ENCODE peak calls at places on chromosomes 7 and 10, in ten cellular contexts. G is occipital lobe; Z is NAMALWA; W is effector CD8-positive, alpha-beta T cell; V is activated CD8-positive, alpha-beta memory T cell treated with anti-CD3 and anti-CD28 coated beads for 1 hour; A is mammary epithelial cell; D is astrocyte of the hippocampus; M is activated CD4-positive, alpha-beta T cell treated with anti-CD3 and anti-CD28 coated beads for 1 hour; J is skeletal muscle cell; R is ELF-1. Y is an unnamed sample.

GRCh38 chr10:43683451-43684197 is 34.9 kb upstream of the ZNF32 start:
- DNase-seq in G (no peak), Z (peak), W (no peak), V (no peak), A (no peak), D (no peak), M (no peak), J (no peak), R (peak), Y (no peak)

GRCh38 chr10:77259475-77259874 is 378.1 kb downstream of the KCNMA1 start:
- DNase-seq in G (no peak), Z (no peak), W (no peak), V (no peak), A (no peak), D (no peak), M (no peak), J (no peak), R (no peak), Y (no peak)

GRCh38 chr7:113100091-113100723 is 13.6 kb upstream of the GPR85 start:
- DNase-seq in G (no peak), Z (no peak), W (no peak), V (no peak), A (peak), D (peak), M (no peak), J (peak), R (no peak), Y (no peak)

GRCh38 chr7:57205000-57205399 is 72.8 kb upstream of the ZNF479 start:
- DNase-seq in G (no peak), Z (no peak), W (no peak), V (no peak), A (no peak), D (no peak), M (no peak), J (no peak), R (no peak), Y (no peak)

GRCh38 chr10:130340816-130341215 is 204.6 kb downstream of the GLRX3 start:
- DNase-seq in G (no peak), Z (no peak), W (no peak), V (no peak), A (no peak), D (no peak), M (no peak), J (no peak), R (no peak), Y (no peak)

GRCh38 chr7:98816925-98817710 is 52.7 kb downstream of the TMEM130 start:
- DNase-seq in G (no peak), Z (no peak), W (no peak), V (no peak), A (no peak), D (no peak), M (no peak), J (no peak), R (no peak), Y (no peak)

GRCh38 chr7:27961255-27961654 is 219.3 kb downstream of the JAZF1 start:
- DNase-seq in G (peak), Z (no peak), W (no peak), V (no peak), A (peak), D (peak), M (no peak), J (no peak), R (no peak), Y (no peak)

GRCh38 chr10:123687758-123688157 is 21.6 kb downstream of the GPR26 start:
- DNase-seq in G (no peak), Z (no peak), W (no peak), V (no peak), A (no peak), D (no peak), M (no peak), J (no peak), R (peak), Y (no peak)

GRCh38 chr7:51471199-51472016 is 154.8 kb upstream of the COBL start:
- DNase-seq in G (peak), Z (no peak), W (no peak), V (no peak), A (no peak), D (peak), M (no peak), J (no peak), R (peak), Y (peak)

GRCh38 chr7:44633254-44634186 is 27.1 kb downstream of the OGDH start:
- DNase-seq in G (peak), Z (peak), W (no peak), V (no peak), A (peak), D (peak), M (no peak), J (peak), R (no peak), Y (peak)

GRCh38 chr7:111958889-111959288 is 247.3 kb downstream of the DOCK4 start:
- DNase-seq in G (no peak), Z (no peak), W (no peak), V (no peak), A (peak), D (no peak), M (no peak), J (no peak), R (no peak), Y (no peak)

GRCh38 chr7:92042056-92042737 is 92.1 kb downstream of the CYP51A1 start:
- DNase-seq in G (no peak), Z (no peak), W (no peak), V (no peak), A (no peak), D (no peak), M (no peak), J (no peak), R (no peak), Y (no peak)

GRCh38 chr7:95700917-95701316 is 71.4 kb upstream of the DYNC1I1 start:
- DNase-seq in G (no peak), Z (no peak), W (no peak), V (no peak), A (no peak), D (no peak), M (no peak), J (no peak), R (no peak), Y (no peak)

GRCh38 chr7:48084727-48085432 is 4.2 kb upstream of the UPP1 start:
- DNase-seq in G (no peak), Z (peak), W (no peak), V (peak), A (peak), D (peak), M (peak), J (peak), R (peak), Y (peak)

GRCh38 chr7:44561962-44562621 is 11.6 kb downstream of the DDX56 start:
- DNase-seq in G (no peak), Z (no peak), W (no peak), V (no peak), A (peak), D (peak), M (no peak), J (no peak), R (peak), Y (no peak)

GRCh38 chr7:81462672-81463071 is 307.2 kb downstream of the HGF start:
- DNase-seq in G (no peak), Z (no peak), W (no peak), V (no peak), A (peak), D (no peak), M (no peak), J (peak), R (no peak), Y (no peak)

GRCh38 chr10:73867126-73867807 is 7.1 kb downstream of the CAMK2G start:
- DNase-seq in G (peak), Z (no peak), W (no peak), V (no peak), A (no peak), D (no peak), M (no peak), J (no peak), R (no peak), Y (no peak)

GRCh38 chr10:100342627-100342972 is 4.4 kb upstream of the SCD start:
- DNase-seq in G (no peak), Z (no peak), W (no peak), V (no peak), A (no peak), D (no peak), M (no peak), J (no peak), R (no peak), Y (no peak)

GRCh38 chr7:150903627-150904026 is 51.3 kb downstream of the AOC1 start:
- DNase-seq in G (peak), Z (no peak), W (no peak), V (no peak), A (peak), D (peak), M (no peak), J (no peak), R (no peak), Y (no peak)

GRCh38 chr10:13271552-13272163 is 28.2 kb downstream of the PHYH start:
- DNase-seq in G (peak), Z (peak), W (peak), V (peak), A (no peak), D (peak), M (peak), J (no peak), R (peak), Y (peak)

GRCh38 chr7:158006841-158007696 is 580.6 kb downstream of the PTPRN2 start:
- DNase-seq in G (no peak), Z (no peak), W (no peak), V (no peak), A (no peak), D (no peak), M (no peak), J (no peak), R (no peak), Y (no peak)

GRCh38 chr7:101933685-101934084 is 116.3 kb downstream of the CUX1 start:
- DNase-seq in G (no peak), Z (peak), W (no peak), V (no peak), A (no peak), D (no peak), M (no peak), J (no peak), R (no peak), Y (no peak)

GRCh38 chr7:128435311-128435654 is 20.4 kb upstream of the HILPDA start:
- DNase-seq in G (no peak), Z (no peak), W (no peak), V (no peak), A (no peak), D (no peak), M (no peak), J (no peak), R (no peak), Y (no peak)

GRCh38 chr7:74097937-74098614 is 14.5 kb downstream of the LIMK1 start:
- DNase-seq in G (no peak), Z (no peak), W (no peak), V (no peak), A (peak), D (peak), M (no peak), J (peak), R (peak), Y (no peak)

GRCh38 chr7:155166673-155167370 is 96.7 kb downstream of the HTR5A start:
- DNase-seq in G (peak), Z (no peak), W (no peak), V (no peak), A (peak), D (peak), M (no peak), J (peak), R (peak), Y (no peak)

GRCh38 chr10:119029613-119030420 is at the start of gene NANOS1:
- DNase-seq in G (no peak), Z (no peak), W (no peak), V (no peak), A (peak), D (peak), M (no peak), J (no peak), R (peak), Y (no peak)

GRCh38 chr7:116330961-116331360 is 120.6 kb downstream of the TES start:
- DNase-seq in G (no peak), Z (no peak), W (no peak), V (no peak), A (no peak), D (peak), M (no peak), J (no peak), R (no peak), Y (no peak)

GRCh38 chr10:112763916-112764520 is 186.0 kb upstream of the TCF7L2 start:
- DNase-seq in G (no peak), Z (no peak), W (no peak), V (no peak), A (no peak), D (peak), M (no peak), J (peak), R (no peak), Y (no peak)

GRCh38 chr7:42929449-42929848 is 2.5 kb downstream of the PSMA2 start:
- DNase-seq in G (no peak), Z (no peak), W (no peak), V (no peak), A (no peak), D (no peak), M (no peak), J (no peak), R (no peak), Y (no peak)